ENCODE peak calls at places on chromosomes 12 and 14, in nine cellular contexts. One of them, this sample, is unnamed.

GRCh38 chr12:12010277-12011031 is 60.3 kb upstream of the BCL2L14 start:
- DNase-seq in GM12865: peak; percentile 93
- DNase-seq in AG10803: peak; percentile 70
- DNase-seq in activated naive CD4-positive, alpha-beta T cell: peak; percentile 24
- DNase-seq in stimulated activated effector memory CD8-positive, alpha-beta T cell treated with anti-CD3 and anti-CD28 coated beads, Interleukin-12 subunit alpha, Interleukin-12 subunit beta, amount 100 ng/mL, for 72 hours: peak; percentile 63
- DNase-seq in GDM1: peak; percentile 88
- DNase-seq in AG08396: peak; percentile 43
- DNase-seq in SHP77: no peak
- DNase-seq in C1 segment of cervical spinal cord: peak; percentile 45
- DNase-seq in this sample: peak; percentile 20

GRCh38 chr12:6959376-6960290 is 8.5 kb downstream of the PTPN6 start:
- DNase-seq in GM12865: peak; percentile 31
- DNase-seq in AG10803: no peak
- DNase-seq in activated naive CD4-positive, alpha-beta T cell: no peak
- DNase-seq in stimulated activated effector memory CD8-positive, alpha-beta T cell treated with anti-CD3 and anti-CD28 coated beads, Interleukin-12 subunit alpha, Interleukin-12 subunit beta, amount 100 ng/mL, for 72 hours: no peak
- DNase-seq in GDM1: no peak
- DNase-seq in AG08396: no peak
- DNase-seq in SHP77: no peak
- DNase-seq in C1 segment of cervical spinal cord: peak; percentile 45
- DNase-seq in this sample: no peak

GRCh38 chr14:73755434-73756014 is 41.3 kb upstream of the PNMA1 start:
- DNase-seq in GM12865: peak; percentile 51
- DNase-seq in AG10803: no peak
- DNase-seq in activated naive CD4-positive, alpha-beta T cell: no peak
- DNase-seq in stimulated activated effector memory CD8-positive, alpha-beta T cell treated with anti-CD3 and anti-CD28 coated beads, Interleukin-12 subunit alpha, Interleukin-12 subunit beta, amount 100 ng/mL, for 72 hours: no peak
- DNase-seq in GDM1: no peak
- DNase-seq in AG08396: no peak
- DNase-seq in SHP77: no peak
- DNase-seq in C1 segment of cervical spinal cord: peak; percentile 60
- DNase-seq in this sample: peak; percentile 58

GRCh38 chr14:99649219-99649618 is 4.3 kb downstream of the HHIPL1 start:
- DNase-seq in GM12865: no peak
- DNase-seq in AG10803: peak; percentile 53
- DNase-seq in activated naive CD4-positive, alpha-beta T cell: no peak
- DNase-seq in stimulated activated effector memory CD8-positive, alpha-beta T cell treated with anti-CD3 and anti-CD28 coated beads, Interleukin-12 subunit alpha, Interleukin-12 subunit beta, amount 100 ng/mL, for 72 hours: no peak
- DNase-seq in GDM1: no peak
- DNase-seq in AG08396: peak; percentile 76
- DNase-seq in SHP77: no peak
- DNase-seq in C1 segment of cervical spinal cord: no peak
- DNase-seq in this sample: no peak

GRCh38 chr14:31253746-31254471 is 46.3 kb upstream of the HECTD1 start:
- DNase-seq in GM12865: no peak
- DNase-seq in AG10803: no peak
- DNase-seq in activated naive CD4-positive, alpha-beta T cell: no peak
- DNase-seq in stimulated activated effector memory CD8-positive, alpha-beta T cell treated with anti-CD3 and anti-CD28 coated beads, Interleukin-12 subunit alpha, Interleukin-12 subunit beta, amount 100 ng/mL, for 72 hours: no peak
- DNase-seq in GDM1: no peak
- DNase-seq in AG08396: no peak
- DNase-seq in SHP77: no peak
- DNase-seq in C1 segment of cervical spinal cord: no peak
- DNase-seq in this sample: no peak

GRCh38 chr12:113464852-113465719 is 6.6 kb downstream of the LHX5 start:
- DNase-seq in GM12865: no peak
- DNase-seq in AG10803: no peak
- DNase-seq in activated naive CD4-positive, alpha-beta T cell: no peak
- DNase-seq in stimulated activated effector memory CD8-positive, alpha-beta T cell treated with anti-CD3 and anti-CD28 coated beads, Interleukin-12 subunit alpha, Interleukin-12 subunit beta, amount 100 ng/mL, for 72 hours: no peak
- DNase-seq in GDM1: no peak
- DNase-seq in AG08396: no peak
- DNase-seq in SHP77: no peak
- DNase-seq in C1 segment of cervical spinal cord: no peak
- DNase-seq in this sample: no peak

GRCh38 chr14:104350463-104351185 is 212.2 kb downstream of the KIF26A start:
- DNase-seq in GM12865: no peak
- DNase-seq in AG10803: no peak
- DNase-seq in activated naive CD4-positive, alpha-beta T cell: no peak
- DNase-seq in stimulated activated effector memory CD8-positive, alpha-beta T cell treated with anti-CD3 and anti-CD28 coated beads, Interleukin-12 subunit alpha, Interleukin-12 subunit beta, amount 100 ng/mL, for 72 hours: no peak
- DNase-seq in GDM1: no peak
- DNase-seq in AG08396: no peak
- DNase-seq in SHP77: no peak
- DNase-seq in C1 segment of cervical spinal cord: peak; percentile 61
- DNase-seq in this sample: peak; percentile 86

GRCh38 chr12:99212275-99212674 is 435.3 kb upstream of the GARIN6 start:
- DNase-seq in GM12865: no peak
- DNase-seq in AG10803: no peak
- DNase-seq in activated naive CD4-positive, alpha-beta T cell: no peak
- DNase-seq in stimulated activated effector memory CD8-positive, alpha-beta T cell treated with anti-CD3 and anti-CD28 coated beads, Interleukin-12 subunit alpha, Interleukin-12 subunit beta, amount 100 ng/mL, for 72 hours: no peak
- DNase-seq in GDM1: no peak
- DNase-seq in AG08396: no peak
- DNase-seq in SHP77: no peak
- DNase-seq in C1 segment of cervical spinal cord: no peak
- DNase-seq in this sample: no peak

GRCh38 chr12:12943589-12944260 is 8.2 kb downstream of the GPRC5D start:
- DNase-seq in GM12865: no peak
- DNase-seq in AG10803: peak; percentile 82
- DNase-seq in activated naive CD4-positive, alpha-beta T cell: no peak
- DNase-seq in stimulated activated effector memory CD8-positive, alpha-beta T cell treated with anti-CD3 and anti-CD28 coated beads, Interleukin-12 subunit alpha, Interleukin-12 subunit beta, amount 100 ng/mL, for 72 hours: no peak
- DNase-seq in GDM1: no peak
- DNase-seq in AG08396: peak; percentile 35
- DNase-seq in SHP77: no peak
- DNase-seq in C1 segment of cervical spinal cord: no peak
- DNase-seq in this sample: no peak

GRCh38 chr12:575129-575502 is 88.1 kb downstream of the NINJ2 start:
- DNase-seq in GM12865: no peak
- DNase-seq in AG10803: no peak
- DNase-seq in activated naive CD4-positive, alpha-beta T cell: no peak
- DNase-seq in stimulated activated effector memory CD8-positive, alpha-beta T cell treated with anti-CD3 and anti-CD28 coated beads, Interleukin-12 subunit alpha, Interleukin-12 subunit beta, amount 100 ng/mL, for 72 hours: no peak
- DNase-seq in GDM1: no peak
- DNase-seq in AG08396: no peak
- DNase-seq in SHP77: no peak
- DNase-seq in C1 segment of cervical spinal cord: no peak
- DNase-seq in this sample: no peak